ENCODE peak calls at places on chromosome 13, in eight cellular contexts. O is CD8-positive, alpha-beta T cell; F is BE2C; R is CD8-positive, alpha-beta memory T cell; K is heart right ventricle; S is fibroblast of lung; V is DND-41; I is aorta. T is an unnamed sample. For H3K9me3, the result is how much of the 10 kb centered on the place peaks cover.

GRCh38 chr13:34430294-34430693 is 511.8 kb upstream of the NBEA start:
- DNase-seq in O (no peak), F (no peak), R (no peak), K (no peak), S (peak), V (no peak), I (no peak), T (no peak)

GRCh38 chr13:114067886-114068722 is 64.3 kb downstream of the RASA3 start:
- DNase-seq in O (no peak), F (no peak), R (no peak), K (no peak), S (no peak), V (no peak), I (peak), T (no peak)

GRCh38 chr13:25249001-25249543 is 38.2 kb downstream of the MTMR6 start:
- DNase-seq in O (no peak), F (no peak), R (no peak), K (no peak), S (peak), V (no peak), I (no peak), T (no peak)

GRCh38 chr13:28573595-28574373 is 78.9 kb upstream of the FLT1 start:
- DNase-seq in O (no peak), F (no peak), R (no peak), K (no peak), S (no peak), V (no peak), I (no peak), T (no peak)

GRCh38 chr13:24851546-24851945 is 87.6 kb downstream of the RNF17 start:
- DNase-seq in O (no peak), F (no peak), R (no peak), K (no peak), S (peak), V (no peak), I (no peak), T (no peak)

GRCh38 chr13:113558461-113558860 is 26.1 kb upstream of the TFDP1 start:
- DNase-seq in O (no peak), F (no peak), R (no peak), K (no peak), S (no peak), V (no peak), I (no peak), T (no peak)

GRCh38 chr13:34467450-34468083 is 474.5 kb upstream of the NBEA start:
- DNase-seq in O (no peak), F (no peak), R (no peak), K (no peak), S (no peak), V (no peak), I (no peak), T (no peak)

GRCh38 chr13:79912403-79912802 is 428.5 kb downstream of the SPRY2 start:
- DNase-seq in O (no peak), F (no peak), R (no peak), K (no peak), S (no peak), V (no peak), I (no peak), T (no peak)

GRCh38 chr13:55571237-55571867 is 1569.4 kb upstream of the PRR20A start:
- DNase-seq in O (no peak), F (no peak), R (no peak), K (no peak), S (no peak), V (no peak), I (no peak), T (no peak)

GRCh38 chr13:114136576-114136975 is 4.2 kb upstream of the RASA3 start:
- DNase-seq in O (no peak), F (no peak), R (no peak), K (no peak), S (no peak), V (no peak), I (peak), T (no peak)

GRCh38 chr13:113952151-113952982 is 21.5 kb downstream of the C13orf46 start:
- DNase-seq in O (no peak), F (peak), R (no peak), K (no peak), S (no peak), V (no peak), I (peak), T (no peak)

GRCh38 chr13:37621811-37622361 is 23.3 kb upstream of the POSTN start:
- DNase-seq in O (no peak), F (no peak), R (no peak), K (no peak), S (peak), V (no peak), I (peak), T (no peak)

GRCh38 chr13:39688699-39689405 is 33.4 kb downstream of the COG6 start:
- DNase-seq in O (no peak), F (no peak), R (no peak), K (no peak), S (peak), V (no peak), I (no peak), T (no peak)

GRCh38 chr13:32938907-32939306 is 77.3 kb upstream of the KL start:
- DNase-seq in O (no peak), F (peak), R (no peak), K (no peak), S (peak), V (no peak), I (no peak), T (no peak)

GRCh38 chr13:99155821-99156220 is 44.8 kb upstream of the UBAC2 start:
- DNase-seq in O (no peak), F (no peak), R (no peak), K (no peak), S (no peak), V (no peak), I (no peak), T (no peak)

GRCh38 chr13:73288596-73288995 is 229.8 kb downstream of the KLF5 start:
- DNase-seq in O (no peak), F (no peak), R (no peak), K (no peak), S (no peak), V (no peak), I (no peak), T (no peak)

GRCh38 chr13:32838985-32839384 is 177.2 kb upstream of the KL start:
- DNase-seq in O (no peak), F (no peak), R (no peak), K (peak), S (no peak), V (no peak), I (no peak), T (no peak)

GRCh38 chr13:58960909-58961308 is 1202.8 kb downstream of the DIAPH3 start:
- DNase-seq in O (no peak), F (no peak), R (no peak), K (no peak), S (peak), V (no peak), I (no peak), T (no peak)

GRCh38 chr13:42594577-42595571 is 20.9 kb downstream of the TNFSF11 start:
- DNase-seq in O (peak), F (peak), R (peak), K (peak), S (peak), V (peak), I (no peak), T (peak)

GRCh38 chr13:59490651-59491050 is 673.1 kb downstream of the DIAPH3 start:
- DNase-seq in O (no peak), F (no peak), R (no peak), K (no peak), S (no peak), V (no peak), I (no peak), T (no peak)

GRCh38 chr13:99312493-99312883 is 5.3 kb upstream of the GPR183 start:
- DNase-seq in O (no peak), F (no peak), R (no peak), K (peak), S (peak), V (no peak), I (no peak), T (no peak)

GRCh38 chr13:108214511-108215383 is 589 bp downstream of the LIG4 start:
- DNase-seq in O (no peak), F (peak), R (no peak), K (peak), S (no peak), V (peak), I (peak), T (no peak)

GRCh38 chr13:73166204-73166603 is 107.4 kb downstream of the KLF5 start:
- DNase-seq in O (no peak), F (no peak), R (no peak), K (no peak), S (no peak), V (no peak), I (no peak), T (no peak)

GRCh38 chr13:40784540-40784939 is 4.9 kb upstream of the SLC25A15 start:
- DNase-seq in O (no peak), F (no peak), R (no peak), K (no peak), S (no peak), V (no peak), I (no peak), T (no peak)

GRCh38 chr13:25859528-25859927 is 192.3 kb downstream of the SHISA2 start:
- DNase-seq in O (no peak), F (no peak), R (no peak), K (no peak), S (no peak), V (no peak), I (no peak), T (no peak)

GRCh38 chr13:109999659-110000533 is 213.5 kb upstream of the IRS2 start:
- DNase-seq in O (no peak), F (no peak), R (no peak), K (no peak), S (no peak), V (no peak), I (no peak), T (no peak)

GRCh38 chr13:90510319-90510718 is 837.2 kb upstream of the MIR17HG start:
- DNase-seq in O (no peak), F (no peak), R (no peak), K (no peak), S (peak), V (no peak), I (no peak), T (no peak)

GRCh38 chr13:59774511-59774911 is 389.2 kb downstream of the DIAPH3 start:
- DNase-seq in O (no peak), F (no peak), R (no peak), K (no peak), S (peak), V (no peak), I (no peak), T (no peak)

GRCh38 chr13:34591801-34592454 is 350.1 kb upstream of the NBEA start:
- DNase-seq in O (no peak), F (no peak), R (no peak), K (peak), S (peak), V (no peak), I (no peak), T (no peak)

GRCh38 chr13:99448586-99448985 is 52.7 kb upstream of the TM9SF2 start:
- DNase-seq in O (no peak), F (no peak), R (no peak), K (no peak), S (no peak), V (no peak), I (no peak), T (no peak)

GRCh38 chr13:51298812-51299211 is 40.7 kb upstream of the SERPINE3 start:
- DNase-seq in O (no peak), F (no peak), R (no peak), K (no peak), S (peak), V (no peak), I (no peak), T (no peak)

DNA sequence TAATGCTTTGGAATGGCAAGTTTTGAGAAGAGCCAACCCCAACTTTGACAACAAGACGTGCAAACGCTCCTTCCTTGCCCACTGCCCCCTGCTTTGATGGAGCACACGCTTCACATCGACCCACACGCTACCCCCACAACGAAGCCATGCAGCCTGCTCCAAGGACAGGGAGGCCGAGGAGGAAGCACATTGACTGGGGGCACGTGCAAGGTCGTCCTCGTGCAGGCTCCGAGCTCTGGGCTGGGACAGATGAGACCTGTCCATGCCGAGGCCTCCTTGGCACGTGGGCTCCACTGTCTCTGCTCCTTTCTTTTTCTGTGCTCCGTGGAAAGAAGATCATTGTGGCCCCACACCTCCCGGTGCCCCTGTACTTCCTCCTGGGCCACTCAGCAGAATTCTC is 309.0 kb downstream of the TEX29 start:
- DNase-seq in O (no peak), F (no peak), R (no peak), K (no peak), S (no peak), V (no peak), I (no peak), T (no peak)
- H3K9me3 ChIP-seq in O (under half), F (under half), R (under half), K (under half), S (under half), V (under half), I (under half), T (under half)

DNA sequence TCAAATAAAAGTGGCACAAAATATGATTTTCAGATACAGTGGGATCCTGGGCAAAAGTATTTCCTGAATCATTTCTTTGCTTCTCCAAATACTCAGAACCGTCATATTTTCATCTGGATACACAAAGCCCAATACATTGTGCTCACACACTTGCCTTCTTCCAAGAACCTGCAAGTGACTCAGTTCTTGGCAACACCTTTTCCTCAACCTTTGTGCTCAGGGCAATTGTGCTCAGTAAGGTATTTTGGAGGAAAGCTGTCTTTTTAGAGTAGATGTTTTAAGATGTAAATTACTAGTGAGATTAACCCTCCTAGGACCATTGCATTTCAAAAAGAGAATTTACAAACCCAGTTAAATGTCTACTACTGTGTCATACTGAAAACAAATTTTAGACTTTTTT is 233.5 kb downstream of the EFNB2 start:
- DNase-seq in O (no peak), F (no peak), R (no peak), K (no peak), S (peak), V (no peak), I (no peak), T (no peak)
- H3K9me3 ChIP-seq in O (under half), F (under half), R (under half), K (under half), S (under half), V (under half), I (under half), T (under half)

GRCh38 chr13:18960637-18961227 is 220.9 kb downstream of the TUBA3C start:
- DNase-seq in O (no peak), F (no peak), R (no peak), K (no peak), S (no peak), V (no peak), I (no peak), T (no peak)

GRCh38 chr13:18959996-18960395 is 221.6 kb downstream of the TUBA3C start:
- DNase-seq in O (no peak), F (no peak), R (no peak), K (no peak), S (no peak), V (no peak), I (no peak), T (no peak)

GRCh38 chr13:18961383-18962117 is 220.1 kb downstream of the TUBA3C start:
- DNase-seq in O (no peak), F (no peak), R (no peak), K (no peak), S (no peak), V (no peak), I (no peak), T (no peak)

GRCh38 chr13:18964942-18965341 is 216.7 kb downstream of the TUBA3C start:
- DNase-seq in O (no peak), F (no peak), R (no peak), K (no peak), S (no peak), V (no peak), I (no peak), T (no peak)

GRCh38 chr13:18962168-18962734 is 219.4 kb downstream of the TUBA3C start:
- DNase-seq in O (no peak), F (no peak), R (no peak), K (no peak), S (no peak), V (no peak), I (no peak), T (no peak)
- H3K9me3 ChIP-seq in O (under half), F (under half), R (under half), K (under half), S (under half), V (under half), I (under half), T (under half)

GRCh38 chr13:101512650-101513049 is 60.2 kb downstream of the ITGBL1 start:
- DNase-seq in O (no peak), F (no peak), R (no peak), K (no peak), S (peak), V (no peak), I (no peak), T (no peak)
- H3K9me3 ChIP-seq in O (under half), F (under half), R (under half), K (under half), S (under half), V (under half), I (under half), T (under half)

DNA sequence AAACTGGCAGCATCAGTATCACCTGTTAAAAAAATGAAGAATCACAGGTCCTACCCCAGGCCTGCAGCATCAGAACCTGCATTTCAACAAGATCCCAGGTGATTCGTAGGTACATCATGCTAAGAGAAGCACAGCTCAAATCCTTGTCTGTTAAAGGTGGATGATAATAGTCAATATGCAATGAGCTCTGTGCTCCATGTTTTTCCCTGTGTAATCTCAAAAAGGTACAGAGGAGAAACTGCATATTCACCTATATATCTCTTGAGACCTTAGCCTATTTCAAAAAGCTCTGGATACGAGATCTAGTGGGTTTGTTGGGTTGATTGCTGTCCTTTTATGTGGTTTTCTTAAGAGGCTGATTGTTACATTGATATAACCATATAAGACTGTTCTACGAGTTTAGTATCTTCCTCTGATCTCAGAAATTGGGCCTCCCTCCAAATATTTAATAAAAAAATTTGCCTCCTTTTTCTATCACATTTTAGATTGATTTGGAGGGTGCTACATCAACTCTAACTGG is 148.9 kb downstream of the DCT start:
- DNase-seq in O (no peak), F (no peak), R (no peak), K (no peak), S (no peak), V (no peak), I (no peak), T (no peak)
- H3K9me3 ChIP-seq in O (under half), F (under half), R (under half), K (under half), S (under half), V (under half), I (under half), T (under half)